ENCODE peak calls at places on chromosomes 3 and 15, in seven cellular contexts. B is mesenchymal stem cell, I is breast epithelium, K is RWPE1, V is endodermal cell, Y is HepG2, C is AG04450. H is an unnamed sample.

GRCh38 chr3:8443829-8444791 is 57.5 kb upstream of the LMCD1 start:
- DNase-seq in B (peak; percentile 100), I (peak; percentile 94), K (peak; percentile 75), V (peak; percentile 89), Y (peak; percentile 99), C (peak; percentile 96), H (peak; percentile 90)

GRCh38 chr3:194165619-194166018 is 29.7 kb downstream of the HES1 start:
- DNase-seq in B (no peak), I (no peak), K (no peak), V (no peak), Y (peak; percentile 38), C (no peak), H (no peak)

GRCh38 chr3:20012164-20012563 is at the start of gene PP2D1:
- DNase-seq in B (no peak), I (no peak), K (no peak), V (no peak), Y (no peak), C (no peak), H (no peak)

GRCh38 chr3:127121221-127121647 is 71.7 kb upstream of the PRR23E start:
- DNase-seq in B (no peak), I (no peak), K (no peak), V (peak; percentile 30), Y (no peak), C (no peak), H (no peak)

GRCh38 chr3:172516318-172517214 is 6.7 kb downstream of the TNFSF10 start:
- DNase-seq in B (peak; percentile 48), I (peak; percentile 87), K (peak; percentile 84), V (no peak), Y (no peak), C (peak; percentile 58), H (peak; percentile 89)

GRCh38 chr3:160376681-160377080 is 22.3 kb downstream of the IFT80 start:
- DNase-seq in B (no peak), I (no peak), K (no peak), V (no peak), Y (no peak), C (no peak), H (no peak)

GRCh38 chr3:131322946-131323505 is 58.5 kb upstream of the NUDT16 start:
- DNase-seq in B (no peak), I (no peak), K (no peak), V (no peak), Y (no peak), C (no peak), H (no peak)

GRCh38 chr3:113606539-113607218 is 74.3 kb downstream of the SIDT1 start:
- DNase-seq in B (no peak), I (no peak), K (no peak), V (no peak), Y (no peak), C (no peak), H (peak; percentile 30)

GRCh38 chr15:79060175-79060574 is 30.4 kb downstream of the RASGRF1 start:
- DNase-seq in B (no peak), I (no peak), K (no peak), V (no peak), Y (no peak), C (no peak), H (no peak)

GRCh38 chr15:94584833-94585244 is 353.5 kb downstream of the MCTP2 start:
- DNase-seq in B (no peak), I (no peak), K (no peak), V (no peak), Y (no peak), C (no peak), H (peak; percentile 26)

GRCh38 chr3:13133011-13133410 is 59.8 kb upstream of the IQSEC1 start:
- DNase-seq in B (no peak), I (no peak), K (no peak), V (peak; percentile 16), Y (no peak), C (no peak), H (no peak)

GRCh38 chr3:33131328-33132018 is 17.7 kb downstream of the CRTAP start:
- DNase-seq in B (peak; percentile 67), I (no peak), K (peak; percentile 49), V (peak; percentile 83), Y (peak; percentile 66), C (peak; percentile 41), H (peak; percentile 63)

DNA sequence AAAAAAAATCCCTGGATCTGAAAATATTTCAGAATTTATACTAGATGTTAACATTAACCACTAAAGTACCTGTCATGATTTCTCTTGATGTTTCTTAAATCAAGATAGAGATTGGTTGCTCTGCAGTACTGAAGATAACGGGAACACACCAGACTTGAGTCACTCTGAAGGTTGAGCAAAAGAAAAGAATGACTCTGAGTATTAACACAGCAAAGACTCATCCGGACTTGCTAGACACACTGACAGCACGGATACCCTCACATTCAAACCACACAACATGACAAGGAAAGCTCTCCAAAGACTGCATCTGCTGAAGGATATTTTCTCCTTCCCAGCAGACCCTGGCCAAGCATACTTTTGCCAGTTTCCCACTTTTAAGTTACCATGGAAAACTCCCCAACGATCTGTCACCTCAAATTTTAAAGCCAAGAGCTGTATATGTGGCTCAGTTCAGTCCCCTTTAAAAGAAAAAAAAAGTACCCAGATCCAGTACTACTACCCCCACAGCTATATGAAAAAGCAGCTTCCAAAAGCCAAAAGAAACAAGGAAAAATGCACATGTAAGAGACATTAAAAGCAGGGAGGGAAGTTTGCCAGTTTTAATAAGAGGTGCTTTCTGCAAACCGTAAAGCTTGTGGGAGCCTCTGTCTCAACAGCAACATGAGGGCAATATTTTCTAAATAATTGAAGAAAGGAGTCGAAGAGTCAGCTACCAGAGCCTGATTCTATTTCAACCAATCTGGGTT is 8.2 kb downstream of the EOGT start:
- DNase-seq in B (no peak), I (no peak), K (no peak), V (no peak), Y (no peak), C (no peak), H (no peak)
- H3K27ac ChIP-seq in B (no peak overlapping the region), I (no peak overlapping the region), K (no peak overlapping the region), V (no peak overlapping the region), Y (no peak overlapping the region), C (no peak overlapping the region), H (no peak overlapping the region)

GRCh38 chr15:30921781-30922371 is 18.2 kb downstream of the FAN1 start:
- DNase-seq in B (no peak), I (no peak), K (no peak), V (peak; percentile 61), Y (no peak), C (no peak), H (no peak)
- H3K27ac ChIP-seq in B (peak overlapping the region; percentile 94), I (peak overlapping the region; percentile 68), K (no peak overlapping the region), V (peak overlapping the region; percentile 96), Y (no peak overlapping the region), C (no peak overlapping the region), H (no peak overlapping the region)

GRCh38 chr3:75655501-75655904 is 8.6 kb upstream of the FRG2C start:
- DNase-seq in B (no peak), I (no peak), K (no peak), V (peak; percentile 83), Y (no peak), C (no peak), H (no peak)
- H3K27ac ChIP-seq in B (no peak overlapping the region), I (no peak overlapping the region), K (no peak overlapping the region), V (no peak overlapping the region), Y (no peak overlapping the region), C (no peak overlapping the region), H (no peak overlapping the region)

DNA sequence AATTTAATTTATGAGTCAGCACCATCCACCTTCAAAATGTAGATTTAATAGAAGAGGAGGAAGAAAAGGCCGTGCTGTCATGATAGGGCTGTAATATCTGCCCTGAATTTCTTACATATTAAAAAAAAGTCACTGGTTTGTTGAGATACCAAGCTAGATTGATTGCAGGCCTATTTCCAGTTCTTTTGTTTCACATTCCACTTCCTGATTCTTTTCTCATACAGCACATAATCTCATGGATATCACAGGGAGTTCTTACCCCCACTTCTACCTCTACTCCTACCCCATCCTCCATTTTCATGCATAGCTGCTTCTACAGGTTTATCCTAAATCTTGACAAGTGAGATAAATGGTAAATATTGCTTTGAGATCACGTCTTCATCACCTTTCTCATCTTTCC is 290.2 kb downstream of the ZBTB20 start:
- DNase-seq in B (no peak), I (no peak), K (no peak), V (no peak), Y (no peak), C (no peak), H (no peak)
- H3K27ac ChIP-seq in B (no peak overlapping the region), I (no peak overlapping the region), K (no peak overlapping the region), V (peak overlapping the region; percentile 35), Y (no peak overlapping the region), C (no peak overlapping the region), H (no peak overlapping the region)